ENCODE peak calls at places on chromosomes 2 and 18, in ten cellular contexts. X is thyroid gland; M is mesendoderm; S is tibial artery; Q is naive thymus-derived CD4-positive, alpha-beta T cell; K is brain microvascular endothelial cell; I is lung; E is colonic mucosa; T is Panc1; A is A549. F is an unnamed sample.

GRCh38 chr2:177393381-177393780 is 808 bp downstream of the AGPS start:
- DNase-seq in E (peak; percentile 57), T (no peak), Q (peak; percentile 17), X (no peak), M (peak; percentile 21), I (no peak), S (no peak), A (no peak), K (peak; percentile 14), F (no peak)

GRCh38 chr2:145652992-145653545 is 1133.2 kb upstream of the ZEB2 start:
- DNase-seq in K (peak; percentile 52), I (no peak), S (no peak), X (no peak), T (no peak), Q (no peak), E (no peak), M (no peak), A (no peak), F (no peak)

GRCh38 chr2:215969131-215969841 is 44.1 kb downstream of the MREG start:
- DNase-seq in Q (no peak), X (no peak), T (no peak), K (no peak), A (no peak), I (no peak), M (no peak), S (no peak), E (no peak), F (no peak)

GRCh38 chr2:24919100-24919976 is 699 bp downstream of the ADCY3 start:
- DNase-seq in I (no peak), M (peak; percentile 46), Q (peak; percentile 52), S (no peak), T (no peak), X (peak; percentile 16), E (peak; percentile 63), A (peak; percentile 37), K (no peak), F (no peak)

GRCh38 chr2:219645631-219646527 is 18.4 kb downstream of the SLC4A3 start:
- DNase-seq in T (no peak), K (peak; percentile 71), E (no peak), X (no peak), S (peak; percentile 24), I (no peak), A (no peak), Q (no peak), M (peak; percentile 85), F (no peak)

GRCh38 chr2:39730276-39730675 is 48.8 kb downstream of the THUMPD2 start:
- DNase-seq in I (no peak), E (no peak), A (no peak), M (no peak), Q (no peak), T (no peak), K (no peak), S (no peak), X (no peak), F (no peak)

GRCh38 chr18:35582899-35583558 is 1.5 kb downstream of the GALNT1 start:
- DNase-seq in K (peak; percentile 59), E (no peak), I (no peak), Q (no peak), S (no peak), X (peak; percentile 17), M (no peak), A (no peak), T (no peak), F (no peak)

GRCh38 chr2:170716851-170717598 is 1.9 kb downstream of the SP5 start:
- DNase-seq in A (peak; percentile 56), S (peak; percentile 49), M (peak; percentile 94), E (peak; percentile 41), T (no peak), Q (peak; percentile 24), K (no peak), X (peak; percentile 52), I (peak; percentile 45), F (no peak)

GRCh38 chr2:143778981-143779380 is 649.8 kb downstream of the ARHGAP15 start:
- DNase-seq in I (no peak), X (no peak), S (no peak), Q (no peak), K (no peak), T (no peak), M (peak; percentile 99), A (no peak), E (no peak), F (no peak)

GRCh38 chr2:110644357-110644756 is 33.5 kb downstream of the BUB1 start:
- DNase-seq in X (no peak), S (no peak), Q (no peak), M (no peak), A (no peak), T (no peak), I (no peak), K (no peak), E (no peak), F (no peak)

DNA sequence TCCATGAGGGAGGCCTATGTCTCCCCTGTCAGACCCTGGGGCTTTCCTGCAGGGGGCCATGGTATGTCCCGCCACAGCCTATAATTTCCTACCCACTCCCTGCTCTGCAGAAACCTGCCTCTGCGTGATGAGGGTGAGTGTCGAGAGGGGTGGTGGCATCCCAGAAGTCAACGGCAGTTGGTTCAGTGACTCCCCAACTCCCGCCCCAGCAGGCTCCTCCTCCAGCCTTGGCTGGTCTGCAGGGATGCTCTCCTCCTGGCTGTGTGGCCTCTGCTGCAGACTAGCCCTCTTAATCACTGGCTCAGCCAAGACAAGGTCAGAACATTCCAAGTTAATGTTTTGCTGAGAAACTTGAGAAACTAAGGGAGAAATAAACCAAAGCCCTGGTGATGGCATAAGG is 13.3 kb downstream of the CELF4 start:
- DNase-seq in S (no peak), X (no peak), A (no peak), I (no peak), E (no peak), K (no peak), Q (no peak), T (no peak), M (no peak), F (no peak)
- H3K27ac ChIP-seq in S (no peak overlapping the region), X (no peak overlapping the region), A (no peak overlapping the region), I (no peak overlapping the region), E (no peak overlapping the region), K (no peak overlapping the region), Q (no peak overlapping the region), T (no peak overlapping the region), M (no peak overlapping the region), F (no peak overlapping the region)

GRCh38 chr18:63144748-63145147 is 174.8 kb downstream of the BCL2 start:
- DNase-seq in T (no peak), S (peak; percentile 58), Q (no peak), I (no peak), A (no peak), M (no peak), K (no peak), E (no peak), X (no peak), F (peak; percentile 87)
- H3K27ac ChIP-seq in T (no peak overlapping the region), S (peak overlapping the region; percentile 56), Q (no peak overlapping the region), I (no peak overlapping the region), A (no peak overlapping the region), M (no peak overlapping the region), K (no peak overlapping the region), E (no peak overlapping the region), X (no peak overlapping the region), F (peak overlapping the region; percentile 32)

GRCh38 chr18:713135-713490 is 683 bp upstream of the ENOSF1 start:
- DNase-seq in S (no peak), E (no peak), I (no peak), Q (peak; percentile 31), A (no peak), K (no peak), X (no peak), T (no peak), M (no peak), F (no peak)
- H3K27ac ChIP-seq in S (peak overlapping the region; percentile 67), E (peak overlapping the region; percentile 62), I (peak overlapping the region; percentile 55), Q (no peak overlapping the region), A (peak overlapping the region; percentile 93), K (no peak overlapping the region), X (peak overlapping the region; percentile 83), T (peak overlapping the region; percentile 86), M (no peak overlapping the region), F (peak overlapping the region; percentile 75)

DNA sequence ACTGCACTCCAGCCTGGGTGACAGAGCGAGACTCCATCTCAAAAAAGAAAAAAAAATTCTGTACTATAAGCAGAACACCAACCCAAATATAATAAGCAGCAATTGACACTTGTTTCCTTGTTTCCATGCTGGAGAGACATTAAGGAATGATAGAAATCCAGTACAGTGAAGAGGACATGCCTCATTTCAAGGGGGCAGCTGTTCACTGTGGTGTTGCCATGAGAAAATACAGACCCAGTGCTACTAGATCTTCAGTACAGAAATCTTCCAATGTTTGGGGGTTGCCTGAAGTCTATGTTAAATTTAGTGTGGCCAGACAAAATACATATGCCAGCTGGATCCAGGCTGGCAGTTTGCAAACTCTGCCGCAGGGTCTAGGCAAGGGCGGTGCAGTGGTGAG is 6.3 kb upstream of the TMSB10 start:
- DNase-seq in E (no peak), T (no peak), A (no peak), I (no peak), X (no peak), Q (no peak), K (no peak), S (no peak), M (no peak), F (no peak)
- H3K27ac ChIP-seq in E (no peak overlapping the region), T (no peak overlapping the region), A (no peak overlapping the region), I (peak overlapping the region; percentile 40), X (no peak overlapping the region), Q (no peak overlapping the region), K (no peak overlapping the region), S (no peak overlapping the region), M (no peak overlapping the region), F (no peak overlapping the region)

GRCh38 chr2:9738062-9738717 is 105.1 kb upstream of the TAF1B start:
- DNase-seq in K (no peak), S (no peak), A (no peak), Q (no peak), E (no peak), T (no peak), M (no peak), I (no peak), X (no peak), F (no peak)
- H3K27ac ChIP-seq in K (no peak overlapping the region), S (peak overlapping the region; percentile 74), A (no peak overlapping the region), Q (no peak overlapping the region), E (peak overlapping the region; percentile 63), T (no peak overlapping the region), M (no peak overlapping the region), I (peak overlapping the region; percentile 82), X (no peak overlapping the region), F (peak overlapping the region; percentile 52)

GRCh38 chr18:77012751-77013550 is 119.6 kb downstream of the MBP start:
- DNase-seq in I (no peak), S (no peak), K (no peak), T (no peak), X (no peak), A (no peak), M (no peak), Q (no peak), E (no peak), F (no peak)
- H3K27ac ChIP-seq in I (peak overlapping the region; percentile 81), S (no peak overlapping the region), K (no peak overlapping the region), T (no peak overlapping the region), X (peak overlapping the region; percentile 55), A (no peak overlapping the region), M (no peak overlapping the region), Q (no peak overlapping the region), E (no peak overlapping the region), F (peak overlapping the region; percentile 32)

F was measured in coronary artery.